ENCODE peak calls at places on chromosomes 1 and 21, in ten cellular contexts. One of them, this sample, is unnamed.

GRCh38 chr1:26234644-26235384 is 814 bp downstream of the CEP85 start:
- DNase-seq in stimulated activated CD4-positive, alpha-beta T cell treated with anti-CD3 and anti-CD28 coated beads, Interleukin-4, amount 100 ng/mL, for 1 hour: no peak
- DNase-seq in small intestine: peak; percentile 28
- DNase-seq in HT-29: peak; percentile 67
- DNase-seq in retina: no peak
- DNase-seq in RCC 7860: no peak
- DNase-seq in HT1080: peak; percentile 29
- DNase-seq in germinal center: peak; percentile 30
- DNase-seq in Calu3: peak; percentile 11
- DNase-seq in IMR-90: peak; percentile 5
- DNase-seq in this sample: no peak

GRCh38 chr21:42534901-42535378 is 21.3 kb downstream of the SLC37A1 start:
- DNase-seq in germinal center: peak; percentile 72
- DNase-seq in IMR-90: no peak
- DNase-seq in RCC 7860: no peak
- DNase-seq in HT-29: no peak
- DNase-seq in retina: no peak
- DNase-seq in HT1080: no peak
- DNase-seq in Calu3: no peak
- DNase-seq in stimulated activated CD4-positive, alpha-beta T cell treated with anti-CD3 and anti-CD28 coated beads, Interleukin-4, amount 100 ng/mL, for 1 hour: no peak
- DNase-seq in small intestine: peak; percentile 89
- DNase-seq in this sample: no peak

GRCh38 chr1:10796029-10796944 is at the start of gene CASZ1:
- DNase-seq in HT-29: peak; percentile 92
- DNase-seq in retina: peak; percentile 96
- DNase-seq in RCC 7860: peak; percentile 72
- DNase-seq in small intestine: peak; percentile 89
- DNase-seq in Calu3: peak; percentile 85
- DNase-seq in IMR-90: peak; percentile 86
- DNase-seq in HT1080: peak; percentile 90
- DNase-seq in stimulated activated CD4-positive, alpha-beta T cell treated with anti-CD3 and anti-CD28 coated beads, Interleukin-4, amount 100 ng/mL, for 1 hour: no peak
- DNase-seq in germinal center: peak; percentile 32
- DNase-seq in this sample: peak; percentile 53

GRCh38 chr1:8259498-8260290 is 58.2 kb upstream of the SLC45A1 start:
- DNase-seq in Calu3: peak; percentile 66
- DNase-seq in retina: no peak
- DNase-seq in stimulated activated CD4-positive, alpha-beta T cell treated with anti-CD3 and anti-CD28 coated beads, Interleukin-4, amount 100 ng/mL, for 1 hour: no peak
- DNase-seq in germinal center: no peak
- DNase-seq in small intestine: peak; percentile 52
- DNase-seq in IMR-90: peak; percentile 85
- DNase-seq in HT1080: peak; percentile 69
- DNase-seq in HT-29: peak; percentile 76
- DNase-seq in RCC 7860: no peak
- DNase-seq in this sample: no peak

GRCh38 chr1:225347123-225347683 is 80.6 kb downstream of the LBR start:
- DNase-seq in germinal center: no peak
- DNase-seq in small intestine: no peak
- DNase-seq in IMR-90: no peak
- DNase-seq in Calu3: no peak
- DNase-seq in RCC 7860: no peak
- DNase-seq in HT1080: peak; percentile 38
- DNase-seq in stimulated activated CD4-positive, alpha-beta T cell treated with anti-CD3 and anti-CD28 coated beads, Interleukin-4, amount 100 ng/mL, for 1 hour: no peak
- DNase-seq in retina: no peak
- DNase-seq in HT-29: no peak
- DNase-seq in this sample: no peak

GRCh38 chr1:7362947-7363346 is 408.1 kb upstream of the VAMP3 start:
- DNase-seq in stimulated activated CD4-positive, alpha-beta T cell treated with anti-CD3 and anti-CD28 coated beads, Interleukin-4, amount 100 ng/mL, for 1 hour: no peak
- DNase-seq in RCC 7860: no peak
- DNase-seq in small intestine: no peak
- DNase-seq in germinal center: no peak
- DNase-seq in HT1080: no peak
- DNase-seq in Calu3: no peak
- DNase-seq in HT-29: no peak
- DNase-seq in IMR-90: no peak
- DNase-seq in retina: no peak
- DNase-seq in this sample: no peak

GRCh38 chr1:94851571-94851970 is 31.4 kb downstream of the SLC44A3 start:
- DNase-seq in retina: no peak
- DNase-seq in stimulated activated CD4-positive, alpha-beta T cell treated with anti-CD3 and anti-CD28 coated beads, Interleukin-4, amount 100 ng/mL, for 1 hour: no peak
- DNase-seq in HT1080: no peak
- DNase-seq in IMR-90: no peak
- DNase-seq in Calu3: no peak
- DNase-seq in germinal center: no peak
- DNase-seq in small intestine: no peak
- DNase-seq in HT-29: no peak
- DNase-seq in RCC 7860: no peak
- DNase-seq in this sample: no peak

GRCh38 chr1:95013948-95014574 is 58.7 kb downstream of the ALG14 start:
- DNase-seq in small intestine: peak; percentile 14
- DNase-seq in HT-29: no peak
- DNase-seq in Calu3: peak; percentile 23
- DNase-seq in HT1080: no peak
- DNase-seq in IMR-90: no peak
- DNase-seq in retina: no peak
- DNase-seq in RCC 7860: no peak
- DNase-seq in germinal center: no peak
- DNase-seq in stimulated activated CD4-positive, alpha-beta T cell treated with anti-CD3 and anti-CD28 coated beads, Interleukin-4, amount 100 ng/mL, for 1 hour: no peak
- DNase-seq in this sample: no peak

GRCh38 chr1:109277434-109278204 is 5.3 kb downstream of the PSRC1 start:
- DNase-seq in IMR-90: peak; percentile 64
- DNase-seq in RCC 7860: peak; percentile 37
- DNase-seq in HT1080: peak; percentile 75
- DNase-seq in HT-29: peak; percentile 95
- DNase-seq in germinal center: peak; percentile 82
- DNase-seq in small intestine: peak; percentile 91
- DNase-seq in retina: peak; percentile 88
- DNase-seq in stimulated activated CD4-positive, alpha-beta T cell treated with anti-CD3 and anti-CD28 coated beads, Interleukin-4, amount 100 ng/mL, for 1 hour: peak; percentile 63
- DNase-seq in Calu3: peak; percentile 74
- DNase-seq in this sample: no peak

GRCh38 chr21:42080788-42081083 is 9.6 kb downstream of the UMODL1 start:
- DNase-seq in germinal center: no peak
- DNase-seq in small intestine: no peak
- DNase-seq in Calu3: no peak
- DNase-seq in retina: no peak
- DNase-seq in HT1080: no peak
- DNase-seq in IMR-90: peak; percentile 89
- DNase-seq in stimulated activated CD4-positive, alpha-beta T cell treated with anti-CD3 and anti-CD28 coated beads, Interleukin-4, amount 100 ng/mL, for 1 hour: no peak
- DNase-seq in RCC 7860: no peak
- DNase-seq in HT-29: no peak
- DNase-seq in this sample: peak; percentile 86

GRCh38 chr1:76374111-76374510 is 299.6 kb downstream of the ST6GALNAC3 start:
- DNase-seq in IMR-90: no peak
- DNase-seq in stimulated activated CD4-positive, alpha-beta T cell treated with anti-CD3 and anti-CD28 coated beads, Interleukin-4, amount 100 ng/mL, for 1 hour: no peak
- DNase-seq in germinal center: no peak
- DNase-seq in small intestine: no peak
- DNase-seq in HT1080: no peak
- DNase-seq in HT-29: no peak
- DNase-seq in retina: no peak
- DNase-seq in Calu3: no peak
- DNase-seq in RCC 7860: no peak
- DNase-seq in this sample: no peak

GRCh38 chr1:167627865-167628641 is 2.0 kb upstream of the RCSD1 start:
- DNase-seq in small intestine: peak; percentile 62
- DNase-seq in IMR-90: no peak
- DNase-seq in HT1080: peak; percentile 27
- DNase-seq in RCC 7860: peak; percentile 58
- DNase-seq in retina: no peak
- DNase-seq in Calu3: no peak
- DNase-seq in stimulated activated CD4-positive, alpha-beta T cell treated with anti-CD3 and anti-CD28 coated beads, Interleukin-4, amount 100 ng/mL, for 1 hour: peak; percentile 65
- DNase-seq in germinal center: peak; percentile 64
- DNase-seq in HT-29: peak; percentile 12
- DNase-seq in this sample: no peak

GRCh38 chr1:3821004-3821933 is 25.0 kb upstream of the LRRC47 start:
- DNase-seq in HT-29: no peak
- DNase-seq in retina: peak; percentile 88
- DNase-seq in germinal center: no peak
- DNase-seq in stimulated activated CD4-positive, alpha-beta T cell treated with anti-CD3 and anti-CD28 coated beads, Interleukin-4, amount 100 ng/mL, for 1 hour: no peak
- DNase-seq in HT1080: no peak
- DNase-seq in Calu3: no peak
- DNase-seq in IMR-90: no peak
- DNase-seq in small intestine: no peak
- DNase-seq in RCC 7860: no peak
- DNase-seq in this sample: no peak

GRCh38 chr1:244833734-244834595 is 1.5 kb upstream of the COX20 start:
- DNase-seq in germinal center: peak; percentile 50
- DNase-seq in retina: peak; percentile 85
- DNase-seq in RCC 7860: peak; percentile 79
- DNase-seq in HT-29: peak; percentile 79
- DNase-seq in small intestine: peak; percentile 77
- DNase-seq in Calu3: peak; percentile 66
- DNase-seq in HT1080: peak; percentile 75
- DNase-seq in IMR-90: peak; percentile 69
- DNase-seq in stimulated activated CD4-positive, alpha-beta T cell treated with anti-CD3 and anti-CD28 coated beads, Interleukin-4, amount 100 ng/mL, for 1 hour: peak; percentile 53
- DNase-seq in this sample: no peak

GRCh38 chr1:12760256-12760795 is 13.2 kb upstream of the PRAMEF12 start:
- DNase-seq in germinal center: no peak
- DNase-seq in HT-29: peak; percentile 29
- DNase-seq in retina: no peak
- DNase-seq in Calu3: no peak
- DNase-seq in RCC 7860: no peak
- DNase-seq in HT1080: peak; percentile 11
- DNase-seq in stimulated activated CD4-positive, alpha-beta T cell treated with anti-CD3 and anti-CD28 coated beads, Interleukin-4, amount 100 ng/mL, for 1 hour: no peak
- DNase-seq in small intestine: no peak
- DNase-seq in IMR-90: no peak
- DNase-seq in this sample: no peak

GRCh38 chr1:2934642-2935081 is 86.6 kb upstream of the ACTRT2 start:
- DNase-seq in RCC 7860: no peak
- DNase-seq in retina: no peak
- DNase-seq in IMR-90: no peak
- DNase-seq in Calu3: no peak
- DNase-seq in stimulated activated CD4-positive, alpha-beta T cell treated with anti-CD3 and anti-CD28 coated beads, Interleukin-4, amount 100 ng/mL, for 1 hour: no peak
- DNase-seq in small intestine: no peak
- DNase-seq in germinal center: no peak
- DNase-seq in HT-29: no peak
- DNase-seq in HT1080: no peak
- DNase-seq in this sample: no peak

GRCh38 chr1:35269190-35269988 is 880 bp downstream of the ZMYM4 start:
- DNase-seq in retina: no peak
- DNase-seq in HT1080: no peak
- DNase-seq in small intestine: peak; percentile 21
- DNase-seq in RCC 7860: no peak
- DNase-seq in stimulated activated CD4-positive, alpha-beta T cell treated with anti-CD3 and anti-CD28 coated beads, Interleukin-4, amount 100 ng/mL, for 1 hour: no peak
- DNase-seq in HT-29: peak; percentile 26
- DNase-seq in Calu3: peak; percentile 9
- DNase-seq in germinal center: peak; percentile 8
- DNase-seq in IMR-90: no peak
- DNase-seq in this sample: no peak

This sample was measured in GM04503.